ENCODE peak calls at places on chromosomes 13 and 19, in four cellular contexts. M is IMR-90, V is H1, Q is H9. S is an unnamed sample.

GRCh38 chr13:112720814-112721197 is 31.0 kb downstream of the ATP11A start:
- DNase-seq in M (no peak), V (no peak), Q (no peak), S (no peak)

GRCh38 chr19:41265376-41266153 is 1.4 kb downstream of the HNRNPUL1 start:
- DNase-seq in M (peak; percentile 37), V (no peak), Q (no peak), S (peak; percentile 51)

GRCh38 chr19:2167896-2168618 is 4.3 kb downstream of the DOT1L start:
- DNase-seq in M (peak; percentile 44), V (no peak), Q (no peak), S (no peak)

GRCh38 chr13:27194895-27195764 is 23.5 kb upstream of the USP12 start:
- DNase-seq in M (peak; percentile 95), V (no peak), Q (peak; percentile 35), S (peak; percentile 89)

GRCh38 chr13:24745861-24746617 is 17.9 kb upstream of the RNF17 start:
- DNase-seq in M (no peak), V (peak; percentile 72), Q (no peak), S (peak; percentile 11)

GRCh38 chr19:5799247-5800241 is 5.3 kb upstream of the NRTN start:
- DNase-seq in M (no peak), V (no peak), Q (no peak), S (no peak)

GRCh38 chr13:33383724-33384577 is 98.4 kb upstream of the STARD13 start:
- DNase-seq in M (no peak), V (no peak), Q (no peak), S (no peak)

GRCh38 chr19:40523322-40524047 is 53.2 kb upstream of the SHKBP1 start:
- DNase-seq in M (peak; percentile 44), V (peak; percentile 87), Q (peak; percentile 90), S (peak; percentile 89)

GRCh38 chr19:1626417-1627010 is 21.3 kb upstream of the UQCR11 start:
- DNase-seq in M (no peak), V (no peak), Q (no peak), S (no peak)

GRCh38 chr19:6056801-6057650 is 53.3 kb downstream of the RFX2 start:
- DNase-seq in M (peak; percentile 91), V (no peak), Q (peak; percentile 39), S (peak; percentile 88)

GRCh38 chr13:44311011-44311481 is 62.6 kb upstream of the SERP2 start:
- DNase-seq in M (peak; percentile 52), V (no peak), Q (no peak), S (no peak)

GRCh38 chr19:50377051-50377441 is 789 bp downstream of the NR1H2 start:
- DNase-seq in M (no peak), V (peak; percentile 83), Q (no peak), S (peak; percentile 74)

GRCh38 chr13:40235160-40235796 is 431.2 kb downstream of the FOXO1 start:
- DNase-seq in M (no peak), V (no peak), Q (no peak), S (no peak)

GRCh38 chr19:40217921-40218890 is at the start of gene TTC9B:
- DNase-seq in M (no peak), V (peak; percentile 93), Q (peak; percentile 81), S (peak; percentile 68)

GRCh38 chr19:54630784-54631183 is 500 bp downstream of the LILRB1 start:
- DNase-seq in M (no peak), V (no peak), Q (no peak), S (no peak)

DNA sequence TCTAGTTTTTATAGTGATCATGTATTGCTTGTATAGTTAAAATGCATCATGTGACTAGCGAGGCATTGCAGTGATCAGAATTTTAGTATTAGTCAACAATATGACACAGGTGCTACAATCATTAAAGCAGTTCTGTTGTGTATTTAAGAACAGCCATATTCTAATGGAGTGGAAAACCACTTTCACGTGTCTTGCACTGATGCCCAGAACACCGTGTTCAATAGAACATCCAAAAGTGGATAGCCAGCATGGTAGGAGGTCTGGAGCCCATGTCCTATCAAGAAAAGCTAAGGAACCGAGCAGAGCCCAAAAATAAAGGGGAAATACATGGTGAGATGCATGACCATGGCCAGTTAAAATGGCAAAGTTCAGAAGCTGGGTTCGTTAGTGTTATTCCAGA is 55.1 kb downstream of the FGF14 start:
- DNase-seq in M (no peak), V (no peak), Q (no peak), S (no peak)
- H4K5ac ChIP-seq in M (no peak overlapping the region), V (no peak overlapping the region), Q (no peak overlapping the region), S (no peak overlapping the region)

GRCh38 chr13:30711375-30711774 is 24.0 kb upstream of the ALOX5AP start:
- DNase-seq in M (peak; percentile 88), V (no peak), Q (no peak), S (no peak)
- H4K5ac ChIP-seq in M (no peak overlapping the region), V (no peak overlapping the region), Q (no peak overlapping the region), S (no peak overlapping the region)

DNA sequence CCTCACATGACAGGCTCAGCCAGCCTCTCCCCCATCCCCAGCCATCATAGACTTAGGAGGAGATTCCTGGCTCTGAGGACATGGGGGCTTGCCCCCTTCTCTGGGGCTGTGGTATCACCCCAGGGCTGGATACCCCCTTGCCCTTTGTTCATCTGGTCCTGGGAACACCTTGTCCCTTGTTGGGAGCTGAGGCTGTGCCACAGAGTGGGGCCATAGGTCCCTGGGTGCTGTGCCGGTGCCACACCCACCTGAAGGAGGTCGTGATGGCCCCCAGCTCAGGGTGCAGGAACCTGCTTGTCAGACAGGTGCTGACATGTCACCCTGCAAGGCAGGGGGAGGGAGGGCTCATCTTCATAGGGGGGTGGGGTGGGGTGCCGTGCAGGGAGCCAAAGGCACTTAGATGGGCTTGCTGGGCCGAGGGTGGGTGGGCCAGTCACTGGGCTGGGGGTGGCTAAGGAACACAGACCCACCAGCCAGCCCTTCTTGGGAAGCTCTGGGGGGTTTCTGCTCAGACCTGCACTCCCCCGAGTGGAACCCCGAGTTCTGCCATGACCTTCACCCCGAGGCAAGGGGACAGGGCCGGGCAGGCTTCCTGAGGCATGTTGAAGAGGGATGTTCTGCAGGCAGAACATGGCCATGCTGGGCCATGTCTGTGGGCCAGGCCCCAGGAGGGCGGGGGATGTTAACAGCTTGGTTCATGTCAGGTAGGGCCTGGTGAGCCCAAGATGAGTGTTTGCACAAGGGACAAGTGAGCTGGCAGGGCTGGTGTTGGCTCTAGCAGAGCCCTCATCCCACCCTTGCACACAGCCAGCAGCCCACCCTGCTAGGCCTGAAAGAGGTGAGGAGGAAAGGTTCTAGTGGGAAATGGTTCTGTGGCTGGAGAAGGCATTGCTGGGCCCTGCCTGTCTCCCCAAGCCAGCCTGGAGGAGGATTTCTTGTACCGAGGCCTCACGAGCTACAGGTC is 28.0 kb downstream of the TSSK6 start:
- DNase-seq in M (no peak), V (no peak), Q (no peak), S (no peak)
- H4K5ac ChIP-seq in M (no peak overlapping the region), V (no peak overlapping the region), Q (no peak overlapping the region), S (no peak overlapping the region)

GRCh38 chr13:36918246-36919060 is 1.6 kb downstream of the SMAD9 start:
- DNase-seq in M (peak; percentile 36), V (no peak), Q (no peak), S (peak; percentile 30)

GRCh38 chr13:36921902-36922301 is 1.9 kb upstream of the SMAD9 start:
- DNase-seq in M (no peak), V (no peak), Q (no peak), S (no peak)

GRCh38 chr13:36920612-36921185 is 661 bp upstream of the SMAD9 start:
- DNase-seq in M (no peak), V (no peak), Q (peak; percentile 38), S (peak; percentile 47)

GRCh38 chr13:36919206-36919832 is 719 bp downstream of the SMAD9 start:
- DNase-seq in M (peak; percentile 17), V (peak; percentile 67), Q (peak; percentile 58), S (peak; percentile 75)

GRCh38 chr13:36919833-36920611 is at the start of gene SMAD9:
- DNase-seq in M (peak; percentile 67), V (peak; percentile 68), Q (peak; percentile 53), S (peak; percentile 74)
- H4K5ac ChIP-seq in M (peak within 1 kb of the TSS; percentile 64), V (no peak within 1 kb of the TSS), Q (no peak within 1 kb of the TSS), S (no peak within 1 kb of the TSS)

S was measured in mesendoderm.